ENCODE peak calls at places on chromosomes 4 and X, in six cellular contexts. K, G, Q, R, J and P are unnamed samples.

GRCh38 chrX:36963852-36964251 is 44.3 kb upstream of the FAM47C start:
- DNase-seq in G (no peak), J (no peak), K (no peak), Q (no peak), R (no peak), P (peak; percentile 9)

GRCh38 chr4:96739101-96739500 is 899.2 kb downstream of the PDHA2 start:
- DNase-seq in G (no peak), Q (no peak), K (no peak), J (no peak), R (no peak), P (no peak)

GRCh38 chr4:144575181-144575580 is 70.8 kb upstream of the HHIP start:
- DNase-seq in G (peak; percentile 53), J (peak; percentile 54), Q (no peak), R (no peak), K (no peak), P (no peak)

GRCh38 chrX:114800719-114801118 is 216.7 kb downstream of the IL13RA2 start:
- DNase-seq in G (peak; percentile 69), K (no peak), J (peak; percentile 83), R (peak; percentile 43), Q (no peak), P (no peak)

GRCh38 chr4:65865489-65865888 is 195.2 kb upstream of the EPHA5 start:
- DNase-seq in Q (no peak), J (peak; percentile 29), K (peak; percentile 1), G (peak; percentile 46), R (peak; percentile 20), P (no peak)

GRCh38 chr4:41427306-41427882 is 110.6 kb upstream of the LIMCH1 start:
- DNase-seq in J (no peak), K (no peak), Q (no peak), R (no peak), G (no peak), P (no peak)

GRCh38 chr4:100422911-100423310 is 94.9 kb downstream of the EMCN start:
- DNase-seq in G (peak; percentile 43), J (peak; percentile 31), R (no peak), Q (no peak), K (no peak), P (no peak)

GRCh38 chrX:123731258-123731986 is 1.4 kb downstream of the THOC2 start:
- DNase-seq in G (peak; percentile 38), K (no peak), Q (no peak), J (peak; percentile 40), R (no peak), P (no peak)

GRCh38 chr4:88017516-88018302 is 10.3 kb downstream of the PKD2 start:
- DNase-seq in G (peak; percentile 97), J (peak; percentile 97), R (peak; percentile 89), Q (no peak), K (no peak), P (no peak)

GRCh38 chr4:77174426-77174825 is 17.4 kb downstream of the CCNG2 start:
- DNase-seq in J (no peak), K (no peak), R (peak; percentile 44), G (no peak), Q (no peak), P (no peak)
- TF ChIP-seq CTCF in J (no peak), K (no peak), R (peak; percentile 35), G (no peak), Q (no peak), P (no peak)

GRCh38 chr4:86482851-86483490 is 111.1 kb upstream of the PTPN13 start:
- DNase-seq in Q (no peak), K (peak; percentile 50), R (peak; percentile 6), J (peak; percentile 25), G (no peak), P (no peak)
- TF ChIP-seq CTCF in Q (no peak), K (peak; percentile 66), R (peak; percentile 40), J (peak; percentile 35), G (peak; percentile 42), P (peak; percentile 36)

DNA sequence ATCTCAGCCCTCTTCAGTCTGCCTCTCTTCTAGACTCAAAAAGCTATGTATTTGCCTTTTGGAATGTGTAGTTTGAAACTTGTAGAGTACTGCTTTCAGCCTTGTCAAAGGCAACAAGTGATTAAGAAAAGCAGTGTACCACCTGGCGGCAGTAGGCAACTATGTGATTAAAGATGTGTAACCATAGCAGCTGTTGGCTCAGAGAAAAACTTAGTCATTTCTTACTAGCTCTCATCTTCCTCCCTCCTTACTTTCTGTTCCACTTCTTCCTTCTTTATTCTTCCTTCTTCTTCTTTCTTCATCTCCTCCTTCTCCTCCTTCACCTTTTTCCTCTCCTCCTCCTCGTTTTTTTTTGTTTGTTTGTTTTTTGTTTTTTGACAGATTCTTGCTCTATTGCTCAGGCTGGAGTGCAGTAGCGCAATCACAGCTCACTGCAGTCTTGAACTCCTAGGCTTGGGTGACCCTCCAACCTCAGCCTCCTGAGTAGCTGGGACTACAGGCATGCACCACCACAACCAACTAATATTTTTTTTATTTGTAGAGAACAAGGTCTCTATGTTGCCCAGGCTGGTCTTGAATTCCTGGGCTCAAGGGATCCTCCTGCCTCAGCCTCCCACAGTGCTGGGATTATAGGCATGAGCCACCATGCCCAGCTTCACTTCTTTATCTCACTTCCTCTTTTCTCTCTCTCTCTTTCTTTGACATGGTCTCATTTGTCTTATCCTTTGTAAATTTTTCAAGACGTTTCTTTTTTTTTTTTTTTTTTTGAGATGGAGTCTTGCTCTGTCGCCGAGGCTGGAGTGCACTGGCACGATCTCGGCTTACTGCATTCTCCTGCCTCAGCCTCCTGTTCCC is 32.6 kb downstream of the ABHD18 start:
- DNase-seq in Q (no peak), J (peak; percentile 59), G (peak; percentile 64), R (peak; percentile 71), K (no peak), P (no peak)
- TF ChIP-seq CTCF in Q (no peak), J (peak; percentile 31), G (peak; percentile 36), R (peak; percentile 62), K (no peak), P (no peak)

DNA sequence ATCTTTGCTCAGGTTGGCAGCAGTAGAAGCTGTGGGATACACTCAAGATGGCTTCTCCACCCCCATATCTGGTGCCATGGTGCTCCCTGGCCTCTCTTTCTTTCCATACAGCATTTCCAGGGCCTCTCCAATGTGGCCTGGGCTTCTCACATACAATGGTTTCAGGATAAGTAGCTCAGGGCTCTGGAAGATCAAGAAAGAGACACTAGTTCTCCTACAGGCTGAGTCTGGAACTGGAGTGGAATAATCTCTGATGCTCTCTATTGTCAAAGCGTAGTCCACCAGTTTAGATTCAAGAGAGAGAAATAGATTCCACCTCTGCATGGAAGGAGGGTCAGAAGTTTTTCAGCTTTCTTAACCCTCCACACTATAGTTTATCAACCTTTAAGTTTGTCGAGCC is 138.2 kb upstream of the AADAT start:
- DNase-seq in J (no peak), R (no peak), Q (no peak), G (no peak), K (no peak), P (no peak)
- TF ChIP-seq CTCF in J (no peak), R (peak; percentile 6), Q (no peak), G (no peak), K (peak; percentile 44), P (peak; percentile 14)

GRCh38 chr4:58560736-58561135 is 1450.6 kb upstream of the IGFBP7 start:
- DNase-seq in R (peak; percentile 7), Q (no peak), K (no peak), J (no peak), G (no peak), P (no peak)
- TF ChIP-seq CTCF in R (no peak), Q (no peak), K (no peak), J (no peak), G (no peak), P (no peak)

GRCh38 chr4:56243107-56243506 is 144.2 kb downstream of the AASDH start:
- DNase-seq in R (no peak), G (no peak), J (no peak), Q (no peak), K (no peak), P (no peak)
- TF ChIP-seq CTCF in R (no peak), G (no peak), J (no peak), Q (no peak), K (no peak), P (no peak)

GRCh38 chrX:67781132-67781531 is 237.3 kb downstream of the AR start:
- DNase-seq in K (no peak), R (no peak), G (no peak), J (no peak), Q (no peak), P (no peak)
- TF ChIP-seq CTCF in K (no peak), R (no peak), G (peak; percentile 71), J (peak; percentile 62), Q (peak; percentile 18), P (no peak)

GRCh38 chr4:151325320-151326246 is at the start of gene SH3D19:
- DNase-seq in J (peak; percentile 84), G (peak; percentile 81), R (peak; percentile 71), Q (no peak), K (peak; percentile 57), P (peak; percentile 48)
- TF ChIP-seq CTCF in J (no peak), G (no peak), R (no peak), Q (peak; percentile 7), K (no peak), P (peak; percentile 7)

DNA sequence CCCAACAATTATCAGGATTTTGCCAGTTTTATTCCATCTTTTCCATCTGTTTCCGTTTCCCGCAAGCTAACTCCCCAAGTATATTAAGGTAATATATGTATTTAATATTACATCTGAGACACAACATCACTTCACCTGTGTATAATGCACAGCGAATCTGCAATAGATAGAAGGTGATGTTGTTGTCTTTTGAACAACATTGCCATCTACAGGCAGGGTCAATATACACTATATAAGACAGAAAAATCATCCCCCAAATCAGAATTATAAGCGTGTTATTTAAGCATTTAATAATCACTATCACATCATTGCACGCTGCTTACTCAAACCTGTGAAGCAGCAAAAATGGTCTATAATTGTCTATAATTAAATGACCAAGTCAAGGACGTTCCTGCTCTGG is 1115.5 kb downstream of the NLGN4X start:
- DNase-seq in G (peak; percentile 1), R (peak; percentile 2), J (peak; percentile 0), Q (no peak), K (no peak), P (no peak)
- TF ChIP-seq CTCF in G (no peak), R (peak; percentile 40), J (peak; percentile 14), Q (peak; percentile 35), K (peak; percentile 74), P (peak; percentile 69)